ENCODE peak calls at places on chromosomes 1 and 21, in seven cellular contexts. A, D, W, P, O, Y and J are unnamed samples.

GRCh38 chr1:171252482-171252881 is 4.2 kb downstream of the FMO1 start:
- DNase-seq in A (no peak), D (no peak), W (no peak), P (peak), O (no peak), Y (no peak), J (no peak)

GRCh38 chr1:53276902-53277281 is 38.6 kb upstream of the MAGOH start:
- DNase-seq in A (no peak), D (no peak), W (no peak), P (no peak), O (no peak), Y (no peak), J (no peak)

GRCh38 chr1:33692216-33693188 is 171.4 kb upstream of the HMGB4 start:
- DNase-seq in A (no peak), D (no peak), W (no peak), P (no peak), O (no peak), Y (no peak), J (no peak)

GRCh38 chr1:163709636-163710035 is 387.9 kb downstream of the NUF2 start:
- DNase-seq in A (no peak), D (no peak), W (no peak), P (no peak), O (no peak), Y (no peak), J (no peak)

GRCh38 chr1:2784854-2785630 is 16.5 kb downstream of the TTC34 start:
- DNase-seq in A (no peak), D (no peak), W (no peak), P (no peak), O (no peak), Y (peak), J (no peak)

GRCh38 chr1:20115916-20116315 is 3.4 kb downstream of the PLA2G2D start:
- DNase-seq in A (no peak), D (no peak), W (no peak), P (no peak), O (no peak), Y (no peak), J (no peak)

GRCh38 chr1:246689409-246689997 is 34.7 kb upstream of the SCCPDH start:
- DNase-seq in A (peak), D (peak), W (peak), P (peak), O (peak), Y (peak), J (peak)

GRCh38 chr1:204894606-204895005 is 23.9 kb downstream of the NFASC start:
- DNase-seq in A (no peak), D (no peak), W (no peak), P (no peak), O (no peak), Y (no peak), J (no peak)

GRCh38 chr1:172383541-172383940 is 36.9 kb upstream of the C1orf105 start:
- DNase-seq in A (peak), D (no peak), W (no peak), P (no peak), O (no peak), Y (no peak), J (no peak)

GRCh38 chr21:44074315-44074958 is 32.8 kb upstream of the PWP2 start:
- DNase-seq in A (no peak), D (no peak), W (no peak), P (no peak), O (no peak), Y (no peak), J (no peak)

GRCh38 chr1:169015464-169015863 is 91.0 kb upstream of the ATP1B1 start:
- DNase-seq in A (no peak), D (no peak), W (no peak), P (no peak), O (no peak), Y (no peak), J (no peak)

GRCh38 chr21:15928686-15929085 is 198.9 kb downstream of the USP25 start:
- DNase-seq in A (no peak), D (no peak), W (no peak), P (no peak), O (no peak), Y (no peak), J (no peak)

GRCh38 chr1:211305044-211305443 is 21.6 kb upstream of the TRAF5 start:
- DNase-seq in A (peak), D (no peak), W (no peak), P (no peak), O (no peak), Y (no peak), J (no peak)

GRCh38 chr1:33146038-33146437 is 35.8 kb downstream of the TRIM62 start:
- DNase-seq in A (no peak), D (no peak), W (no peak), P (no peak), O (no peak), Y (no peak), J (no peak)

GRCh38 chr1:73755649-73756048 is 442.3 kb downstream of the LRRIQ3 start:
- DNase-seq in A (no peak), D (no peak), W (no peak), P (no peak), O (no peak), Y (no peak), J (no peak)

GRCh38 chr1:160169553-160170399 is 18.4 kb downstream of the ATP1A4 start:
- DNase-seq in A (no peak), D (no peak), W (peak), P (peak), O (no peak), Y (no peak), J (no peak)

GRCh38 chr1:185681034-185681633 is 53.1 kb upstream of the HMCN1 start:
- DNase-seq in A (peak), D (peak), W (no peak), P (peak), O (peak), Y (peak), J (peak)

GRCh38 chr1:154758346-154758745 is 111.7 kb downstream of the KCNN3 start:
- DNase-seq in A (no peak), D (no peak), W (no peak), P (no peak), O (no peak), Y (no peak), J (no peak)

GRCh38 chr21:45228171-45228641 is 59.5 kb downstream of the POFUT2 start:
- DNase-seq in A (peak), D (no peak), W (no peak), P (no peak), O (peak), Y (no peak), J (peak)

GRCh38 chr1:197982266-197982665 is 65.1 kb downstream of the LHX9 start:
- DNase-seq in A (peak), D (no peak), W (no peak), P (no peak), O (no peak), Y (no peak), J (no peak)

GRCh38 chr1:232123775-232124659 is 497.4 kb downstream of the DISC1 start:
- DNase-seq in A (no peak), D (no peak), W (no peak), P (no peak), O (no peak), Y (no peak), J (no peak)

GRCh38 chr1:165226326-165226725 is 130.2 kb downstream of the LMX1A start:
- DNase-seq in A (no peak), D (no peak), W (no peak), P (no peak), O (no peak), Y (no peak), J (no peak)

GRCh38 chr1:91774520-91775203 is 111.3 kb downstream of the TGFBR3 start:
- DNase-seq in A (peak), D (no peak), W (no peak), P (no peak), O (no peak), Y (no peak), J (no peak)

GRCh38 chr1:206898089-206898908 is 1.1 kb downstream of the IL24 start:
- DNase-seq in A (peak), D (no peak), W (no peak), P (no peak), O (no peak), Y (no peak), J (no peak)

GRCh38 chr1:206469411-206469932 is 804 bp upstream of the IKBKE start:
- DNase-seq in A (no peak), D (no peak), W (no peak), P (no peak), O (no peak), Y (no peak), J (no peak)

GRCh38 chr1:188314557-188315137 is 1485.9 kb downstream of the PLA2G4A start:
- DNase-seq in A (no peak), D (no peak), W (no peak), P (no peak), O (no peak), Y (peak), J (no peak)

GRCh38 chr1:92951141-92951582 is 10.1 kb downstream of the DIPK1A start:
- DNase-seq in A (peak), D (peak), W (no peak), P (peak), O (peak), Y (no peak), J (peak)

GRCh38 chr1:26999440-26999987 is 6.0 kb downstream of the TRNP1 start:
- DNase-seq in A (peak), D (peak), W (peak), P (no peak), O (peak), Y (no peak), J (peak)
- TF ChIP-seq RAD21 in A (no peak), D (peak), W (peak), P (no peak), O (no peak), Y (no peak), J (no peak)

GRCh38 chr1:225539575-225539974 is 111.7 kb upstream of the LBR start:
- DNase-seq in A (no peak), D (no peak), W (no peak), P (no peak), O (no peak), Y (no peak), J (no peak)
- TF ChIP-seq RAD21 in A (no peak), D (no peak), W (no peak), P (no peak), O (no peak), Y (no peak), J (no peak)

GRCh38 chr1:44262414-44262813 is 49.1 kb downstream of the DMAP1 start:
- DNase-seq in A (no peak), D (no peak), W (no peak), P (no peak), O (no peak), Y (no peak), J (no peak)

GRCh38 chr1:44261475-44261853 is 48.2 kb downstream of the DMAP1 start:
- DNase-seq in A (no peak), D (no peak), W (no peak), P (no peak), O (no peak), Y (no peak), J (no peak)

GRCh38 chr1:44261963-44262362 is 48.7 kb downstream of the DMAP1 start:
- DNase-seq in A (no peak), D (no peak), W (no peak), P (no peak), O (no peak), Y (no peak), J (no peak)

GRCh38 chr1:44259090-44259489 is 45.8 kb downstream of the DMAP1 start:
- DNase-seq in A (no peak), D (no peak), W (no peak), P (no peak), O (no peak), Y (no peak), J (no peak)

GRCh38 chr1:44260792-44261474 is 47.7 kb downstream of the DMAP1 start:
- DNase-seq in A (no peak), D (no peak), W (no peak), P (no peak), O (no peak), Y (no peak), J (no peak)
- TF ChIP-seq RAD21 in A (no peak), D (no peak), W (no peak), P (no peak), O (no peak), Y (no peak), J (no peak)

GRCh38 chr1:245407983-245408382 is 253.2 kb downstream of the KIF26B start:
- DNase-seq in A (no peak), D (no peak), W (no peak), P (no peak), O (no peak), Y (no peak), J (no peak)
- TF ChIP-seq RAD21 in A (no peak), D (no peak), W (no peak), P (no peak), O (no peak), Y (no peak), J (no peak)

GRCh38 chr1:236103646-236104218 is 38.6 kb upstream of the GPR137B start:
- DNase-seq in A (peak), D (peak), W (no peak), P (no peak), O (no peak), Y (peak), J (peak)
- TF ChIP-seq RAD21 in A (peak), D (peak), W (peak), P (peak), O (peak), Y (peak), J (peak)

GRCh38 chr1:61380561-61380960 is 298.2 kb downstream of the NFIA start:
- DNase-seq in A (no peak), D (no peak), W (no peak), P (no peak), O (no peak), Y (no peak), J (no peak)
- TF ChIP-seq RAD21 in A (no peak), D (no peak), W (no peak), P (no peak), O (no peak), Y (no peak), J (no peak)

GRCh38 chr1:230796626-230797025 is 49.4 kb downstream of the CAPN9 start:
- DNase-seq in A (no peak), D (no peak), W (no peak), P (no peak), O (no peak), Y (no peak), J (no peak)

GRCh38 chr1:230800891-230801290 is 53.7 kb downstream of the CAPN9 start:
- DNase-seq in A (no peak), D (no peak), W (no peak), P (no peak), O (no peak), Y (no peak), J (no peak)

GRCh38 chr1:230798491-230798890 is 51.3 kb downstream of the CAPN9 start:
- DNase-seq in A (no peak), D (no peak), W (no peak), P (no peak), O (no peak), Y (no peak), J (no peak)

GRCh38 chr1:230797376-230798186 is 50.4 kb downstream of the CAPN9 start:
- DNase-seq in A (peak), D (peak), W (no peak), P (no peak), O (peak), Y (peak), J (peak)

DNA sequence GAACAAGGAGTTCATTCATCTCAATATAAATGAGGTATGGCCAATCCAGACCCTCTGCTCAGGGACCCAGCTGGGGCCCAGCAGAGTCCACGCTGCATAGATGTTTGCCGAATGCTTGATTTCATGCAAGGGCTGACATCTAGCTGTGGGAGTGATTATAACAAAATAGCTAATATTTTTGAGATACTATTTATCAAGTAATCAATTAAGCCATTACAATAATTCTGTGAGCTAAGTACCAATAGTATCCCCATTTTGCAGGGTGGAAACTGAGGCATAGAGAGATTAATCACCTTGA is 50.9 kb downstream of the CAPN9 start:
- DNase-seq in A (no peak), D (no peak), W (no peak), P (no peak), O (no peak), Y (no peak), J (no peak)
- TF ChIP-seq RAD21 in A (no peak), D (no peak), W (no peak), P (no peak), O (no peak), Y (no peak), J (peak)